ENCODE peak calls at places on chromosomes 2 and 18, in nine cellular contexts. P is GM03348, Z is posterior vena cava, N is T follicular helper cell, D is left cardiac atrium, F is ELR, K is cerebellum, L is kidney epithelial cell, J is lower lobe of right lung. I is an unnamed sample.

GRCh38 chr2:15941483-15941853 is 1.1 kb downstream of the MYCN start:
- DNase-seq in J (no peak), N (no peak), P (peak), K (no peak), L (no peak), D (no peak), F (no peak), Z (no peak), I (no peak)

GRCh38 chr18:73564073-73564472 is 583.6 kb downstream of the FBXO15 start:
- DNase-seq in F (peak), N (no peak), P (peak), K (no peak), D (no peak), Z (no peak), L (peak), J (no peak), I (no peak)

GRCh38 chr2:122478108-122478507 is 722.7 kb downstream of the TSN start:
- DNase-seq in J (no peak), D (no peak), P (peak), K (no peak), L (no peak), F (no peak), N (no peak), Z (no peak), I (no peak)

GRCh38 chr2:62505109-62505508 is 886 bp downstream of the TMEM17 start:
- DNase-seq in D (no peak), K (no peak), N (no peak), L (no peak), Z (no peak), P (peak), J (no peak), F (no peak), I (no peak)

GRCh38 chr2:54259413-54260240 is 3.6 kb upstream of the TSPYL6 start:
- DNase-seq in N (no peak), Z (no peak), P (no peak), L (no peak), J (no peak), F (peak), K (no peak), D (no peak), I (no peak)

GRCh38 chr18:79030680-79031079 is 38.5 kb upstream of the ATP9B start:
- DNase-seq in D (no peak), L (no peak), F (no peak), P (no peak), Z (no peak), J (peak), N (no peak), K (no peak), I (no peak)

GRCh38 chr2:23620841-23621341 is 235.9 kb downstream of the KLHL29 start:
- DNase-seq in F (no peak), D (no peak), Z (peak), J (peak), N (no peak), K (no peak), L (no peak), P (no peak), I (no peak)

GRCh38 chr18:36420826-36421225 is 123.3 kb downstream of the FHOD3 start:
- DNase-seq in K (no peak), D (no peak), Z (no peak), P (peak), J (no peak), F (no peak), N (no peak), L (no peak), I (no peak)

GRCh38 chr2:27856386-27856785 is 33.8 kb downstream of the RBKS start:
- DNase-seq in L (no peak), J (no peak), D (no peak), P (no peak), N (no peak), Z (no peak), K (no peak), F (no peak), I (no peak)

GRCh38 chr2:120463527-120463926 is 117.6 kb downstream of the INHBB start:
- DNase-seq in N (no peak), K (no peak), F (no peak), J (peak), L (no peak), P (no peak), D (no peak), Z (peak), I (no peak)

GRCh38 chr2:104043864-104044263 is 810.1 kb upstream of the POU3F3 start:
- DNase-seq in D (no peak), N (no peak), L (no peak), P (no peak), F (no peak), Z (no peak), K (no peak), J (no peak), I (no peak)

GRCh38 chr2:73203055-73203681 is 794 bp downstream of the NOTO start:
- DNase-seq in J (peak), L (no peak), K (no peak), N (no peak), D (no peak), F (peak), P (no peak), Z (no peak), I (no peak)

GRCh38 chr2:14628906-14629305 is 3.6 kb upstream of the LRATD1 start:
- DNase-seq in F (peak), P (no peak), D (no peak), J (peak), Z (no peak), N (no peak), K (no peak), L (no peak), I (no peak)

GRCh38 chr2:223943135-223943534 is 2.0 kb downstream of the WDFY1 start:
- DNase-seq in P (no peak), K (no peak), J (no peak), N (no peak), D (no peak), L (no peak), F (no peak), Z (peak), I (no peak)

GRCh38 chr2:236668531-236668969 is 98.9 kb downstream of the ACKR3 start:
- DNase-seq in L (no peak), F (no peak), P (no peak), D (no peak), K (no peak), J (no peak), Z (peak), N (no peak), I (no peak)

GRCh38 chr18:60506682-60507081 is 134.1 kb upstream of the MC4R start:
- DNase-seq in J (no peak), P (peak), L (no peak), K (no peak), Z (no peak), D (no peak), N (no peak), F (no peak), I (no peak)

GRCh38 chr2:33081691-33082090 is 134.9 kb downstream of the LTBP1 start:
- DNase-seq in N (no peak), Z (no peak), P (no peak), J (no peak), D (no peak), F (no peak), K (no peak), L (no peak), I (no peak)

GRCh38 chr2:162989507-162989906 is 150.9 kb upstream of the KCNH7 start:
- DNase-seq in K (peak), Z (no peak), D (no peak), J (no peak), P (no peak), N (no peak), L (no peak), F (peak), I (no peak)

GRCh38 chr2:231810905-231811304 is 24.7 kb downstream of the COPS7B start:
- DNase-seq in P (peak), L (no peak), J (no peak), D (no peak), Z (no peak), K (no peak), N (no peak), F (peak), I (peak)

GRCh38 chr2:55120634-55121359 is 70.5 kb upstream of the RTN4 start:
- DNase-seq in K (no peak), N (no peak), J (no peak), D (peak), Z (peak), F (no peak), L (no peak), P (peak), I (no peak)

GRCh38 chr2:121034551-121034950 is 250.5 kb downstream of the TFCP2L1 start:
- DNase-seq in P (no peak), Z (no peak), D (no peak), L (no peak), F (no peak), J (no peak), K (no peak), N (no peak), I (no peak)

GRCh38 chr2:59184281-59185020 is 943.3 kb upstream of the FANCL start:
- DNase-seq in P (peak), Z (no peak), N (no peak), F (no peak), D (no peak), L (no peak), K (no peak), J (no peak), I (no peak)

GRCh38 chr2:171703574-171704347 is 16.5 kb downstream of the DYNC1I2 start:
- DNase-seq in P (peak), L (no peak), D (no peak), K (no peak), J (no peak), Z (no peak), N (no peak), F (peak), I (no peak)

GRCh38 chr18:13530879-13531387 is 195.4 kb downstream of the FAM210A start:
- DNase-seq in F (peak), D (peak), K (peak), P (peak), L (peak), Z (peak), J (peak), N (no peak), I (peak)

GRCh38 chr2:171407030-171407707 is 26.6 kb downstream of the METTL8 start:
- DNase-seq in K (no peak), L (no peak), N (no peak), D (no peak), Z (no peak), J (no peak), F (no peak), P (no peak), I (no peak)

GRCh38 chr18:58263055-58263732 is 219.2 kb downstream of the NEDD4L start:
- DNase-seq in K (no peak), N (no peak), F (peak), P (no peak), Z (no peak), L (no peak), J (no peak), D (no peak), I (no peak)

GRCh38 chr2:205002390-205002789 is 457.1 kb downstream of the PARD3B start:
- DNase-seq in Z (no peak), D (no peak), P (no peak), F (no peak), J (no peak), N (no peak), L (no peak), K (no peak), I (no peak)

GRCh38 chr18:3140342-3140741 is 79.4 kb downstream of the MYOM1 start:
- DNase-seq in D (no peak), K (no peak), P (no peak), L (no peak), J (no peak), N (no peak), Z (no peak), F (no peak), I (no peak)

GRCh38 chr2:25103287-25103871 is 61.5 kb downstream of the EFR3B start:
- DNase-seq in F (peak), P (peak), L (no peak), D (peak), K (no peak), Z (no peak), J (no peak), N (no peak), I (peak)

I was measured in adrenal gland.